ENCODE peak calls at places on chromosomes 11 and 22, in four cellular contexts. T is breast epithelium, R is HEK293T, C is B cell. I is an unnamed sample.

GRCh38 chr11:64675417-64676252 is 47.4 kb downstream of the NRXN2 start:
- DNase-seq in T (no peak), R (peak; percentile 55), C (no peak), I (no peak)

GRCh38 chr22:43897751-43898261 is 6.0 kb upstream of the PNPLA5 start:
- DNase-seq in T (no peak), R (no peak), C (no peak), I (no peak)

GRCh38 chr11:71498091-71498490 is 29.0 kb upstream of the KRTAP5-7 start:
- DNase-seq in T (no peak), R (no peak), C (no peak), I (no peak)

GRCh38 chr11:100445231-100445735 is 241.8 kb upstream of the ARHGAP42 start:
- DNase-seq in T (no peak), R (no peak), C (no peak), I (peak; percentile 33)

GRCh38 chr11:9953994-9954626 is 290.2 kb downstream of the SWAP70 start:
- DNase-seq in T (no peak), R (no peak), C (no peak), I (no peak)

GRCh38 chr11:10605941-10606381 is 37.5 kb upstream of the LYVE1 start:
- DNase-seq in T (no peak), R (peak; percentile 26), C (no peak), I (no peak)

GRCh38 chr11:3753110-3753509 is 44.2 kb downstream of the NUP98 start:
- DNase-seq in T (no peak), R (no peak), C (no peak), I (peak; percentile 82)

GRCh38 chr22:43530864-43531201 is 119.0 kb downstream of the MPPED1 start:
- DNase-seq in T (peak; percentile 43), R (no peak), C (no peak), I (no peak)

GRCh38 chr11:44630511-44631210 is 65.2 kb downstream of the CD82 start:
- DNase-seq in T (no peak), R (no peak), C (no peak), I (no peak)

GRCh38 chr11:1292018-1292643 is 17.3 kb downstream of the TOLLIP start:
- DNase-seq in T (peak; percentile 12), R (no peak), C (no peak), I (no peak)

GRCh38 chr11:97934572-97935208 is 1086.1 kb upstream of the CNTN5 start:
- DNase-seq in T (no peak), R (no peak), C (no peak), I (no peak)

GRCh38 chr22:30822216-30823014 is 127.7 kb downstream of the OSBP2 start:
- DNase-seq in T (no peak), R (peak; percentile 70), C (no peak), I (no peak)

GRCh38 chr11:61921446-61921845 is 4.1 kb upstream of the RAB3IL1 start:
- DNase-seq in T (no peak), R (no peak), C (no peak), I (no peak)

GRCh38 chr11:129819237-129819636 is 3.6 kb downstream of the TMEM45B start:
- DNase-seq in T (no peak), R (no peak), C (no peak), I (no peak)